ENCODE peak calls at places on chromosomes 11 and 22, in six cellular contexts. U, P, W, Z, V and L are unnamed samples. For H3K4me1 and H3K27me3, the result is how much of the 10 kb centered on the place peaks cover.

GRCh38 chr11:118870396-118871343 is 13.0 kb upstream of the CXCR5 start:
- DNase-seq in V (peak), Z (peak), U (peak), W (peak), P (peak), L (peak)

GRCh38 chr11:114073506-114074381 is 14.2 kb downstream of the ZBTB16 start:
- DNase-seq in W (no peak), V (no peak), P (no peak), U (peak), Z (no peak), L (peak)

GRCh38 chr22:41834005-41834975 is 1.4 kb downstream of the SREBF2 start:
- DNase-seq in Z (no peak), W (no peak), U (no peak), V (no peak), P (no peak), L (no peak)

GRCh38 chr22:43163241-43163795 is 12.0 kb downstream of the TSPO start:
- DNase-seq in Z (no peak), P (no peak), V (no peak), W (no peak), U (no peak), L (no peak)

GRCh38 chr22:27133951-27134664 is 476.7 kb downstream of the MIAT start:
- DNase-seq in V (no peak), P (peak), W (no peak), Z (peak), U (peak), L (peak)

GRCh38 chr22:39939830-39940229 is 20.4 kb upstream of the TMA7B start:
- DNase-seq in P (no peak), W (no peak), U (no peak), V (no peak), Z (no peak), L (no peak)

GRCh38 chr22:38310518-38311330 is 6.5 kb downstream of the CSNK1E start:
- DNase-seq in U (no peak), Z (no peak), P (no peak), V (no peak), W (no peak), L (peak)

GRCh38 chr11:64331569-64332371 is 8.2 kb upstream of the CCDC88B start:
- DNase-seq in P (peak), V (peak), W (peak), U (peak), Z (peak), L (peak)

GRCh38 chr11:92986585-92986984 is 17.1 kb downstream of the MTNR1B start:
- DNase-seq in P (no peak), Z (no peak), U (no peak), V (no peak), W (no peak), L (no peak)

GRCh38 chr22:38831166-38831945 is 12.5 kb downstream of the NPTXR start:
- DNase-seq in P (peak), W (no peak), Z (peak), U (no peak), V (no peak), L (peak)

GRCh38 chr11:28144808-28145207 is 36.6 kb downstream of the METTL15 start:
- DNase-seq in V (no peak), Z (peak), P (peak), U (no peak), W (no peak), L (no peak)

GRCh38 chr22:48574776-48575566 is 1252.7 kb downstream of the BRD1 start:
- DNase-seq in W (peak), V (peak), U (no peak), P (peak), Z (no peak), L (peak)

GRCh38 chr11:119832536-119832935 is 103.5 kb upstream of the NECTIN1 start:
- DNase-seq in V (peak), W (peak), Z (peak), P (peak), U (no peak), L (no peak)

GRCh38 chr11:80519591-80520258 is 1078.9 kb upstream of the TENM4 start:
- DNase-seq in U (no peak), W (no peak), V (no peak), Z (no peak), P (peak), L (no peak)

GRCh38 chr22:37274380-37274862 is 7.9 kb upstream of the CYTH4 start:
- DNase-seq in U (peak), P (no peak), W (no peak), Z (no peak), V (peak), L (peak)

GRCh38 chr11:117062503-117062902 is 35.7 kb downstream of the SIK3 start:
- DNase-seq in W (no peak), Z (no peak), P (no peak), V (no peak), U (no peak), L (no peak)

GRCh38 chr11:94638902-94639373 is 71.8 kb downstream of the PIWIL4 start:
- DNase-seq in Z (peak), U (no peak), P (no peak), V (no peak), W (peak), L (no peak)

GRCh38 chr22:27507066-27507715 is 294.4 kb downstream of the MN1 start:
- DNase-seq in P (peak), V (no peak), W (no peak), Z (no peak), U (no peak), L (no peak)

GRCh38 chr11:95466406-95466805 is 235.4 kb upstream of the SESN3 start:
- DNase-seq in W (no peak), V (no peak), U (no peak), Z (no peak), P (no peak), L (no peak)

GRCh38 chr22:38251355-38251720 is 21.5 kb downstream of the TMEM184B start:
- DNase-seq in P (no peak), Z (no peak), U (no peak), W (no peak), V (no peak), L (no peak)

GRCh38 chr11:113553235-113553634 is 78.0 kb upstream of the DRD2 start:
- DNase-seq in W (no peak), Z (peak), V (no peak), U (no peak), P (peak), L (no peak)

GRCh38 chr11:721347-721912 is 15.4 kb downstream of the EPS8L2 start:
- DNase-seq in Z (no peak), V (no peak), U (no peak), P (no peak), W (no peak), L (no peak)

GRCh38 chr11:8267831-8268529 is 4.3 kb upstream of the LMO1 start:
- DNase-seq in V (no peak), W (no peak), U (peak), P (peak), Z (no peak), L (no peak)

GRCh38 chr11:6567371-6567745 is 36.1 kb downstream of the RRP8 start:
- DNase-seq in V (no peak), P (no peak), Z (no peak), W (peak), U (no peak), L (no peak)

GRCh38 chr11:10303558-10304363 is 1.1 kb upstream of the ADM start:
- DNase-seq in V (no peak), P (peak), Z (peak), W (peak), U (peak), L (peak)

GRCh38 chr11:57214494-57214893 is 22.6 kb downstream of the APLNR start:
- DNase-seq in U (no peak), V (no peak), Z (peak), W (no peak), P (peak), L (no peak)

GRCh38 chr11:113082501-113082900 is 121.3 kb downstream of the NCAM1 start:
- DNase-seq in U (no peak), P (no peak), Z (no peak), W (no peak), V (no peak), L (no peak)

GRCh38 chr22:43526117-43526655 is 114.4 kb downstream of the MPPED1 start:
- DNase-seq in P (no peak), Z (no peak), U (no peak), V (no peak), W (no peak), L (no peak)

GRCh38 chr22:36435516-36436415 is 45.7 kb downstream of the TXN2 start:
- DNase-seq in P (no peak), U (no peak), Z (no peak), V (no peak), W (peak), L (no peak)

GRCh38 chr11:3723014-3723708 is 52.0 kb upstream of the CHRNA10 start:
- DNase-seq in W (no peak), P (peak), U (no peak), V (no peak), Z (peak), L (no peak)

GRCh38 chr11:119085523-119085878 is 820 bp downstream of the HMBS start:
- DNase-seq in P (peak), Z (no peak), V (no peak), U (no peak), W (no peak), L (no peak)

GRCh38 chr22:46213052-46213451 is 37.0 kb downstream of the CDPF1 start:
- DNase-seq in Z (peak), W (no peak), V (no peak), P (no peak), U (no peak), L (no peak)

GRCh38 chr11:120598517-120599209 is 87.1 kb downstream of the GRIK4 start:
- DNase-seq in P (no peak), U (no peak), Z (no peak), W (no peak), V (no peak), L (no peak)

GRCh38 chr11:87176044-87176443 is 138.3 kb downstream of the TMEM135 start:
- DNase-seq in U (no peak), V (no peak), P (peak), Z (peak), W (no peak), L (no peak)

GRCh38 chr22:24997023-24997422 is 44.5 kb downstream of the KIAA1671 start:
- DNase-seq in P (no peak), U (no peak), Z (no peak), V (no peak), W (no peak), L (no peak)

GRCh38 chr11:20595101-20595500 is 4.3 kb upstream of the SLC6A5 start:
- DNase-seq in Z (no peak), V (no peak), W (no peak), U (no peak), P (no peak), L (no peak)

GRCh38 chr11:35274909-35275807 is 136.2 kb downstream of the CD44 start:
- DNase-seq in V (peak), U (no peak), W (peak), Z (no peak), P (no peak), L (peak)

DNA sequence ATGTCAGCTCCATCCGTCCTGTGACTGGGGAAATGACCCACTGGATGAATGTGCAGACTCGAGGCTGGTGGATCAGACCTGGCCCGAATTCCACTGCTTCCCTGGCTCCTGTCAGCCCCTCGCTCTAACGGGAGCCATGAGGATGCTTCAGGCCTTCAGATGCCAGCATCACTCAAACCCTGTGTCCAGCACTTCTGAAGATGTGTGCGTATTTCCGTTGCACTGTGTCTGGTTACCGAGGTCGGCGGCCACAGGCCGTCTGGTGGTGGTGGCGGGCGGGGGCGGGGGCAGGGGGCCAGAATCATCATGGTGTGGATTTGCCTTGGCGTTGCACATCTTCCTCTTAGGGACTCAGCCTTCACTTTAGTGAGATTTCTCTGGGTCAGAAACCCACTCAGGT is 13.4 kb downstream of the CRELD2 start:
- DNase-seq in W (no peak), Z (no peak), U (no peak), V (no peak), P (no peak), L (no peak)
- H3K4me1 ChIP-seq in W (under half), Z (under half), U (under half), V (under half), P (under half), L (under half)

GRCh38 chr11:103325686-103326069 is 216.5 kb downstream of the DYNC2H1 start:
- DNase-seq in Z (no peak), W (no peak), V (no peak), P (no peak), U (no peak), L (no peak)

GRCh38 chr11:103322861-103323260 is 213.6 kb downstream of the DYNC2H1 start:
- DNase-seq in U (no peak), P (no peak), V (peak), Z (no peak), W (no peak), L (no peak)

GRCh38 chr11:103327721-103328120 is 218.5 kb downstream of the DYNC2H1 start:
- DNase-seq in U (no peak), V (no peak), Z (peak), P (peak), W (no peak), L (no peak)

DNA sequence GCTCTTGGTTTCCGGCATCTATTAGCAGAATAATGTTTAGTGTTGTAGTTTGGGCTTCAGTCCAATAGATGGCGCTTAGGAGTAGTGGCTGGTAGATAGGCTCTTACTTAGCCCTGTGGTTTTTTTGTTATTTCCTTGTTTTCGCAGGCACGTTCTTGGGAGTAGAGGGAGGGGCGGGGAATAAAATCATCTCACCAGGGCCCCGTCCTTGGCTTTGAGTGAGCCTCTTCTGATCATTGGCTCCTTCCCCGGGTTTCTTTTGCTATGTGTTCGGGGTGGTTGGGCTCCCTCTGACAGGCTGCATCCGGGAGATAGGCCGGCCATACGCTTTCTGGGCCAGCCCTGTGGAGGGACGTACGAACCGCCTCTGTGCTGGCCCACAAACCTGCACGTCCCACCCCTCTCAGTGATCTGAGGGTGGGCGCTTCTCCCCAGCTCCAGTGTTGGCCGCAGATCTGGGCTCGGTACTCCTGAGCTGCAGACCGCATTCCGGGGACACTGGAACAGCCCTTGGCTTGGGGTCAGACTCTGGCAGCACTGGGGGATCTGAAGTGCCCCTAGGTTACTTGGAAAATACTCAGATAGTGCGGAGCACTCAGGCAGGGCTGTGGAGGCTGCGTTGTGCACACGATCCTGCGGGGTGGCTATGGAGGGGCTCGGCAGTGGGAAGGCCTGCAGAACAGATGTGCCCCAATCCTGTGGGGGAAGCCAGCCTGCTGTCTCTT is 217.0 kb downstream of the DYNC2H1 start:
- DNase-seq in U (no peak), W (peak), Z (peak), P (peak), V (peak), L (no peak)
- H3K4me3 ChIP-seq in U (no peak), W (no peak), Z (no peak), P (no peak), V (no peak), L (no peak)

GRCh38 chr11:14972581-14973490 is 685 bp upstream of the CALCA start:
- DNase-seq in U (no peak), P (no peak), V (no peak), Z (no peak), W (no peak), L (no peak)
- H3K27me3 ChIP-seq in U (half or more), P (under half), V (under half), Z (half or more), W (under half), L (half or more)

DNA sequence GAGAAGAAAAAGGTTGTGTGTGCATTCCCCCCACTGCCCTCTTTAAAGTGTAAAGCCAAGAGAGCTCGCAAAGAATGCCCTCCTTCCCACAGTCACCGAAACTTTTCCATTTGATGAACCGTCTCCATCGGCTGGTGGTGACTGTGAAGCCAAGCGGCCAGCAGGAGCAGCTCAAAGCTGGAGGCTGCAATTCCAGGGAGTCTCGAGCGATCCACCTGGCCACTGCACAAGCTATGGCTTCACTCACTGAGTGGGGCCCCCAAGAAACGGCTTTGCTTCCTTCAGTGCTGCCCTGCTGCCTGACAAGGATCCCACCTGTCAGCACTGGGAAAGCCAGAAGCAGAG is 117.7 kb downstream of the ABTB2 start:
- DNase-seq in U (no peak), P (peak), V (no peak), Z (no peak), W (no peak), L (no peak)
- H3K4me1 ChIP-seq in U (under half), P (under half), V (under half), Z (under half), W (under half), L (under half)

GRCh38 chr11:66322732-66323427 is 6.0 kb upstream of the CD248 start:
- DNase-seq in W (no peak), Z (no peak), U (peak), P (no peak), V (no peak), L (peak)

GRCh38 chr11:66325140-66325754 is 8.4 kb upstream of the CD248 start:
- DNase-seq in Z (no peak), V (no peak), U (no peak), W (no peak), P (peak), L (no peak)

GRCh38 chr11:66324626-66325025 is 7.8 kb upstream of the CD248 start:
- DNase-seq in V (no peak), P (peak), U (no peak), W (no peak), Z (no peak), L (no peak)

GRCh38 chr11:66321606-66322005 is 4.8 kb upstream of the CD248 start:
- DNase-seq in W (no peak), V (no peak), U (peak), P (no peak), Z (no peak), L (peak)

GRCh38 chr11:66323684-66324083 is 6.8 kb upstream of the CD248 start:
- DNase-seq in P (no peak), Z (no peak), W (no peak), U (no peak), V (no peak), L (no peak)
- H3K4me3 ChIP-seq in P (no peak), Z (no peak), W (no peak), U (no peak), V (no peak), L (no peak)

DNA sequence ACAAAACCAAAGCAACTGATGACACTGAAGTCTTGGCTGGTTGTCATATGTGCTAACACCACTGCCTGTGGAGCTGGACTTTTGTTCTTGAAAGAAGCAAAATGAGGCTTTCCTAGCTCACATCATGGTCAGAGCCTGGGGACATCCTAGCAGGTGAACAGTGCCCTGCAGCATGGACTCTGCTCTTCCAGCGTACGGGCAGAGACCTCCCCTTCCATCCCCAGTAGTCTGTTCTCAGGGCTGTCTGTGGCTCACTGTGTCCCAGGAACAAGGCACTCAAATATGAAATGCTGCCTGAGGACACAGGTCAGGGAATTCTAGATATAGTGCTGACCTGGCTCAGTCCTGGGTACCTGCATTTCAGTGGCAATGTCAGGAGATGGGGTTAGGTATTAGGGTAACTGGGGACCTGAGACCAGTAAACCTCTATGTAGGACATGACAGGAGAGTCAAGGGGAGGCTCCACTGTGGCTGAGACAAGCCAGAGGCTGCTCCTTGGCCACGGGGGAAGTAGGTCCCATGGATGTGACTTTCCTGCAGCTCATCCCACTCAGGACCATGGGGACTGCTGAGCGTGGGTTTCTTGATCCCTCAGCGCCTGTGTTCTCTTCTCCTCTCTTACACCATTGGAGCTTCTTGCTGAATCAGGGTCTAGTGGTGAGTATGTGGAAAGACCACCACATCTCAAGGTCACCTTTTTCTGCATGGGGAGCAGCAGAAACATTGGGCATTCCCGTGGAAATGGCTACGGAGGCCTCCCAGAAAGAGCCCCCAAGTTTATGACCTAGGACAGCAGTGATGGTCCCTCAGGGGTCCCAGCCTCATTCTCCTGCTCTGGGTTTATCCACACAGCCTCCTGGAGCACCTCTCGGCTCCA is 80.1 kb downstream of the ZNF280B start:
- DNase-seq in U (no peak), Z (no peak), W (no peak), V (no peak), P (no peak), L (no peak)
- H3K27me3 ChIP-seq in U (under half), Z (under half), W (under half), V (under half), P (under half), L (under half)

GRCh38 chr11:1917523-1918435 is 1.7 kb upstream of the TNNT3 start:
- DNase-seq in Z (no peak), U (peak), W (no peak), P (no peak), V (no peak), L (peak)
- H3K4me1 ChIP-seq in Z (under half), U (half or more), W (under half), P (under half), V (under half), L (half or more)

GRCh38 chr11:14446701-14447169 is 52.9 kb downstream of the COPB1 start:
- DNase-seq in Z (peak), W (no peak), U (no peak), V (no peak), P (peak), L (no peak)
- H3K4me3 ChIP-seq in Z (no peak), W (no peak), U (no peak), V (no peak), P (peak), L (no peak)